ENCODE peak calls at places on chromosomes 6 and 20, in nine cellular contexts. One of them, this sample, is unnamed.

GRCh38 chr6:153801917-153802316 is 237.1 kb upstream of the OPRM1 start:
- DNase-seq in BE2C: no peak
- DNase-seq in GM23338: peak
- DNase-seq in Peyer's patch: no peak
- DNase-seq in mammary epithelial cell: no peak
- DNase-seq in neural progenitor cell: no peak
- DNase-seq in A549: no peak
- DNase-seq in ascending aorta: no peak
- DNase-seq in astrocyte of the spinal cord: no peak
- DNase-seq in this sample: no peak

GRCh38 chr20:19301142-19301541 is 88.7 kb downstream of the SLC24A3 start:
- DNase-seq in BE2C: no peak
- DNase-seq in GM23338: no peak
- DNase-seq in Peyer's patch: no peak
- DNase-seq in mammary epithelial cell: no peak
- DNase-seq in neural progenitor cell: no peak
- DNase-seq in A549: no peak
- DNase-seq in ascending aorta: no peak
- DNase-seq in astrocyte of the spinal cord: no peak
- DNase-seq in this sample: no peak

GRCh38 chr20:31675828-31676533 is 38.3 kb downstream of the COX4I2 start:
- DNase-seq in BE2C: no peak
- DNase-seq in GM23338: no peak
- DNase-seq in Peyer's patch: no peak
- DNase-seq in mammary epithelial cell: no peak
- DNase-seq in neural progenitor cell: no peak
- DNase-seq in A549: no peak
- DNase-seq in ascending aorta: no peak
- DNase-seq in astrocyte of the spinal cord: no peak
- DNase-seq in this sample: peak

GRCh38 chr6:129981598-129981997 is 36.8 kb upstream of the L3MBTL3 start:
- DNase-seq in BE2C: no peak
- DNase-seq in GM23338: no peak
- DNase-seq in Peyer's patch: no peak
- DNase-seq in mammary epithelial cell: peak
- DNase-seq in neural progenitor cell: no peak
- DNase-seq in A549: peak
- DNase-seq in ascending aorta: no peak
- DNase-seq in astrocyte of the spinal cord: peak
- DNase-seq in this sample: peak

GRCh38 chr6:144007779-144008500 is at the start of gene PLAGL1:
- DNase-seq in BE2C: peak
- DNase-seq in GM23338: peak
- DNase-seq in Peyer's patch: peak
- DNase-seq in mammary epithelial cell: peak
- DNase-seq in neural progenitor cell: peak
- DNase-seq in A549: peak
- DNase-seq in ascending aorta: peak
- DNase-seq in astrocyte of the spinal cord: peak
- DNase-seq in this sample: peak

GRCh38 chr20:47397652-47398301 is 41.3 kb upstream of the ZMYND8 start:
- DNase-seq in BE2C: no peak
- DNase-seq in GM23338: no peak
- DNase-seq in Peyer's patch: no peak
- DNase-seq in mammary epithelial cell: no peak
- DNase-seq in neural progenitor cell: no peak
- DNase-seq in A549: no peak
- DNase-seq in ascending aorta: no peak
- DNase-seq in astrocyte of the spinal cord: no peak
- DNase-seq in this sample: no peak

GRCh38 chr6:105038259-105038658 is 81.4 kb downstream of the LIN28B start:
- DNase-seq in BE2C: peak
- DNase-seq in GM23338: peak
- DNase-seq in Peyer's patch: no peak
- DNase-seq in mammary epithelial cell: no peak
- DNase-seq in neural progenitor cell: peak
- DNase-seq in A549: peak
- DNase-seq in ascending aorta: no peak
- DNase-seq in astrocyte of the spinal cord: no peak
- DNase-seq in this sample: no peak

GRCh38 chr6:14550410-14550809 is 432.8 kb downstream of the CD83 start:
- DNase-seq in BE2C: no peak
- DNase-seq in GM23338: no peak
- DNase-seq in Peyer's patch: no peak
- DNase-seq in mammary epithelial cell: no peak
- DNase-seq in neural progenitor cell: no peak
- DNase-seq in A549: no peak
- DNase-seq in ascending aorta: no peak
- DNase-seq in astrocyte of the spinal cord: no peak
- DNase-seq in this sample: no peak

GRCh38 chr20:47032969-47033578 is 138.4 kb downstream of the EYA2 start:
- DNase-seq in BE2C: no peak
- DNase-seq in GM23338: no peak
- DNase-seq in Peyer's patch: no peak
- DNase-seq in mammary epithelial cell: no peak
- DNase-seq in neural progenitor cell: no peak
- DNase-seq in A549: no peak
- DNase-seq in ascending aorta: no peak
- DNase-seq in astrocyte of the spinal cord: no peak
- DNase-seq in this sample: peak

GRCh38 chr6:155026366-155027045 is 31.4 kb downstream of the TIAM2 start:
- DNase-seq in BE2C: peak
- DNase-seq in GM23338: no peak
- DNase-seq in Peyer's patch: no peak
- DNase-seq in mammary epithelial cell: peak
- DNase-seq in neural progenitor cell: no peak
- DNase-seq in A549: peak
- DNase-seq in ascending aorta: peak
- DNase-seq in astrocyte of the spinal cord: peak
- DNase-seq in this sample: peak

GRCh38 chr6:13205106-13205505 is 123.2 kb downstream of the TBC1D7 start:
- DNase-seq in BE2C: no peak
- DNase-seq in GM23338: no peak
- DNase-seq in Peyer's patch: no peak
- DNase-seq in mammary epithelial cell: no peak
- DNase-seq in neural progenitor cell: no peak
- DNase-seq in A549: no peak
- DNase-seq in ascending aorta: no peak
- DNase-seq in astrocyte of the spinal cord: no peak
- DNase-seq in this sample: no peak

GRCh38 chr6:137873273-137873762 is 6.3 kb downstream of the TNFAIP3 start:
- DNase-seq in BE2C: no peak
- DNase-seq in GM23338: peak
- DNase-seq in Peyer's patch: no peak
- DNase-seq in mammary epithelial cell: peak
- DNase-seq in neural progenitor cell: no peak
- DNase-seq in A549: peak
- DNase-seq in ascending aorta: peak
- DNase-seq in astrocyte of the spinal cord: peak
- DNase-seq in this sample: peak

GRCh38 chr20:47319517-47320252 is 36.8 kb downstream of the ZMYND8 start:
- DNase-seq in BE2C: no peak
- DNase-seq in GM23338: peak
- DNase-seq in Peyer's patch: peak
- DNase-seq in mammary epithelial cell: peak
- DNase-seq in neural progenitor cell: peak
- DNase-seq in A549: no peak
- DNase-seq in ascending aorta: no peak
- DNase-seq in astrocyte of the spinal cord: peak
- DNase-seq in this sample: peak

GRCh38 chr20:11852801-11853200 is 64.9 kb upstream of the BTBD3 start:
- DNase-seq in BE2C: no peak
- DNase-seq in GM23338: no peak
- DNase-seq in Peyer's patch: no peak
- DNase-seq in mammary epithelial cell: peak
- DNase-seq in neural progenitor cell: no peak
- DNase-seq in A549: no peak
- DNase-seq in ascending aorta: no peak
- DNase-seq in astrocyte of the spinal cord: no peak
- DNase-seq in this sample: peak

GRCh38 chr6:28633445-28634215 is 107.9 kb downstream of the GPX5 start:
- DNase-seq in BE2C: peak
- DNase-seq in GM23338: peak
- DNase-seq in Peyer's patch: no peak
- DNase-seq in mammary epithelial cell: no peak
- DNase-seq in neural progenitor cell: peak
- DNase-seq in A549: peak
- DNase-seq in ascending aorta: no peak
- DNase-seq in astrocyte of the spinal cord: no peak
- DNase-seq in this sample: no peak

GRCh38 chr6:28634406-28634757 is 108.7 kb downstream of the GPX5 start:
- DNase-seq in BE2C: no peak
- DNase-seq in GM23338: no peak
- DNase-seq in Peyer's patch: no peak
- DNase-seq in mammary epithelial cell: no peak
- DNase-seq in neural progenitor cell: no peak
- DNase-seq in A549: no peak
- DNase-seq in ascending aorta: no peak
- DNase-seq in astrocyte of the spinal cord: no peak
- DNase-seq in this sample: no peak

GRCh38 chr6:28635547-28636158 is 110.0 kb downstream of the GPX5 start:
- DNase-seq in BE2C: peak
- DNase-seq in GM23338: peak
- DNase-seq in Peyer's patch: no peak
- DNase-seq in mammary epithelial cell: no peak
- DNase-seq in neural progenitor cell: peak
- DNase-seq in A549: no peak
- DNase-seq in ascending aorta: no peak
- DNase-seq in astrocyte of the spinal cord: no peak
- DNase-seq in this sample: no peak

GRCh38 chr6:28632326-28632851 is 106.7 kb downstream of the GPX5 start:
- DNase-seq in BE2C: no peak
- DNase-seq in GM23338: no peak
- DNase-seq in Peyer's patch: no peak
- DNase-seq in mammary epithelial cell: no peak
- DNase-seq in neural progenitor cell: no peak
- DNase-seq in A549: no peak
- DNase-seq in ascending aorta: no peak
- DNase-seq in astrocyte of the spinal cord: no peak
- DNase-seq in this sample: no peak

GRCh38 chr6:28634758-28635546 is 109.3 kb downstream of the GPX5 start:
- DNase-seq in BE2C: peak
- DNase-seq in GM23338: peak
- DNase-seq in Peyer's patch: no peak
- DNase-seq in mammary epithelial cell: peak
- DNase-seq in neural progenitor cell: peak
- DNase-seq in A549: peak
- DNase-seq in ascending aorta: no peak
- DNase-seq in astrocyte of the spinal cord: no peak
- DNase-seq in this sample: peak
- TF ChIP-seq CTCF in BE2C: no peak
- TF ChIP-seq CTCF in GM23338: no peak
- TF ChIP-seq CTCF in Peyer's patch: no peak
- TF ChIP-seq CTCF in mammary epithelial cell: no peak
- TF ChIP-seq CTCF in neural progenitor cell: no peak
- TF ChIP-seq CTCF in A549: no peak
- TF ChIP-seq CTCF in ascending aorta: no peak
- TF ChIP-seq CTCF in astrocyte of the spinal cord: no peak
- TF ChIP-seq CTCF in this sample: no peak

GRCh38 chr6:62150048-62150663 is 135.9 kb downstream of the KHDRBS2 start:
- DNase-seq in BE2C: peak
- DNase-seq in GM23338: peak
- DNase-seq in Peyer's patch: no peak
- DNase-seq in mammary epithelial cell: peak
- DNase-seq in neural progenitor cell: peak
- DNase-seq in A549: peak
- DNase-seq in ascending aorta: no peak
- DNase-seq in astrocyte of the spinal cord: peak
- DNase-seq in this sample: peak
- TF ChIP-seq CTCF in BE2C: peak
- TF ChIP-seq CTCF in GM23338: peak
- TF ChIP-seq CTCF in Peyer's patch: peak
- TF ChIP-seq CTCF in mammary epithelial cell: peak
- TF ChIP-seq CTCF in neural progenitor cell: peak
- TF ChIP-seq CTCF in A549: peak
- TF ChIP-seq CTCF in ascending aorta: no peak
- TF ChIP-seq CTCF in astrocyte of the spinal cord: peak
- TF ChIP-seq CTCF in this sample: peak

GRCh38 chr20:4896971-4897497 is 104.3 kb downstream of the SLC23A2 start:
- DNase-seq in BE2C: no peak
- DNase-seq in GM23338: peak
- DNase-seq in Peyer's patch: no peak
- DNase-seq in mammary epithelial cell: peak
- DNase-seq in neural progenitor cell: peak
- DNase-seq in A549: no peak
- DNase-seq in ascending aorta: no peak
- DNase-seq in astrocyte of the spinal cord: no peak
- DNase-seq in this sample: peak
- TF ChIP-seq CTCF in BE2C: no peak
- TF ChIP-seq CTCF in GM23338: peak
- TF ChIP-seq CTCF in Peyer's patch: no peak
- TF ChIP-seq CTCF in mammary epithelial cell: no peak
- TF ChIP-seq CTCF in neural progenitor cell: peak
- TF ChIP-seq CTCF in A549: no peak
- TF ChIP-seq CTCF in ascending aorta: no peak
- TF ChIP-seq CTCF in astrocyte of the spinal cord: no peak
- TF ChIP-seq CTCF in this sample: peak

DNA sequence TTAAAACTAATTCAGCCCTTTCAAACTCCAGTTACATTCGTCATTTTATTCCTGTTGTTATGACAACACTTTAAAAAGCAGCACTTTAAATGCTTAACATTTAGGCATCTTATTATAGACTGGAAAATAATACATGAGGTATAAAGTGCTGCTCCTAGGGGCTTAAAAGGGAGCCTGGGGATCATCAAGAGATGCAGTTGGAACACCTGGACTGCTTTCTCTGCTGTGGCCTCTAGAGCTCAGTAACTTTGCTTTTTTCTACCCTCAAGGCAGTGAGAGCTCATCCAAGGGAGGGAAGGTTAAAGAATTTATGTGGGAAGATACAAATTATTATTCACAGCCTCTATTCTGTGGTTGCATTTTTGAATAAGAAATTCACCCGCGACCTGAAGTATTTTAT is 46.8 kb downstream of the RIPOR2 start:
- DNase-seq in BE2C: no peak
- DNase-seq in GM23338: no peak
- DNase-seq in Peyer's patch: no peak
- DNase-seq in mammary epithelial cell: no peak
- DNase-seq in neural progenitor cell: no peak
- DNase-seq in A549: no peak
- DNase-seq in ascending aorta: no peak
- DNase-seq in astrocyte of the spinal cord: no peak
- DNase-seq in this sample: no peak
- TF ChIP-seq CTCF in BE2C: no peak
- TF ChIP-seq CTCF in GM23338: no peak
- TF ChIP-seq CTCF in Peyer's patch: no peak
- TF ChIP-seq CTCF in mammary epithelial cell: no peak
- TF ChIP-seq CTCF in neural progenitor cell: no peak
- TF ChIP-seq CTCF in A549: no peak
- TF ChIP-seq CTCF in ascending aorta: no peak
- TF ChIP-seq CTCF in astrocyte of the spinal cord: no peak
- TF ChIP-seq CTCF in this sample: no peak

DNA sequence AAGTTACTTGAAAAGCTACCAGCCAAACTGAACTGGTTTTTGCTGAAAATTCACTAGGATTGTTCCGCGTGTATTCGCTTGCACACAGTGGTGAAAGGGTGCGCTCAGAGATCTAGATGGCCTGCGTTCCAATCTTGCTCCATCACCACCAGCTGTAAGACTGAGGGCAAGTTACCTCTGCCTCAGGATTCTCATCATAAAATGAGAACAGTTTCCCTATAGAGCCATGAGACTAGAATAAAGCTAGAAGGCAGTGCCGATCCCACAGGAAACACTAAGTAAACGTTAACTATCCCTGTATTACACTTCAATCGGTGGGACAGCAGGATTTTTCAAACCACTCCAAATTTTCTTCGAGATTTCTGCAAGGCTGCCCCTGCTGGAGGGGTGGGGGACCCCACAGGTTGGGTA is 838 bp downstream of the AHCY start:
- DNase-seq in BE2C: no peak
- DNase-seq in GM23338: peak
- DNase-seq in Peyer's patch: no peak
- DNase-seq in mammary epithelial cell: peak
- DNase-seq in neural progenitor cell: peak
- DNase-seq in A549: no peak
- DNase-seq in ascending aorta: no peak
- DNase-seq in astrocyte of the spinal cord: peak
- DNase-seq in this sample: peak
- TF ChIP-seq CTCF in BE2C: no peak
- TF ChIP-seq CTCF in GM23338: no peak
- TF ChIP-seq CTCF in Peyer's patch: no peak
- TF ChIP-seq CTCF in mammary epithelial cell: no peak
- TF ChIP-seq CTCF in neural progenitor cell: peak
- TF ChIP-seq CTCF in A549: no peak
- TF ChIP-seq CTCF in ascending aorta: no peak
- TF ChIP-seq CTCF in astrocyte of the spinal cord: peak
- TF ChIP-seq CTCF in this sample: no peak

This sample was measured in PC-3.